ENCODE peak calls at places on chromosomes 6 and 20, in six cellular contexts. V is A549, Z is WTC11, A is H1, E is HepG2, I is K562. P is an unnamed sample.

GRCh38 chr20:13021205-13021970 is 12.6 kb downstream of the SPTLC3 start:
- DNase-seq in V (no peak), Z (no peak), A (no peak), E (peak; percentile 82), I (no peak), P (no peak)

GRCh38 chr6:125899726-125900182 is 56.8 kb upstream of the HINT3 start:
- DNase-seq in V (peak; percentile 86), Z (no peak), A (no peak), E (peak; percentile 86), I (no peak), P (no peak)

GRCh38 chr6:137813308-137813707 is 53.8 kb upstream of the TNFAIP3 start:
- DNase-seq in V (no peak), Z (no peak), A (no peak), E (no peak), I (no peak), P (no peak)

GRCh38 chr20:5821627-5822215 is 71.5 kb downstream of the SHLD1 start:
- DNase-seq in V (no peak), Z (no peak), A (no peak), E (peak; percentile 93), I (no peak), P (no peak)

GRCh38 chr6:105982761-105983600 is 103.2 kb upstream of the PRDM1 start:
- DNase-seq in V (no peak), Z (no peak), A (no peak), E (no peak), I (no peak), P (no peak)

GRCh38 chr6:161813156-161813555 is 539.3 kb upstream of the AGPAT4 start:
- DNase-seq in V (no peak), Z (no peak), A (no peak), E (no peak), I (no peak), P (no peak)

GRCh38 chr6:38567436-38567835 is 72.3 kb downstream of the BTBD9 start:
- DNase-seq in V (peak; percentile 44), Z (no peak), A (no peak), E (no peak), I (no peak), P (peak; percentile 63)

GRCh38 chr6:132107896-132108295 is 156.7 kb upstream of the CCN2 start:
- DNase-seq in V (no peak), Z (no peak), A (no peak), E (no peak), I (no peak), P (no peak)

GRCh38 chr6:157461000-157461915 is 80.3 kb downstream of the ZDHHC14 start:
- DNase-seq in V (no peak), Z (peak; percentile 46), A (no peak), E (peak; percentile 67), I (peak; percentile 84), P (peak; percentile 84)

GRCh38 chr6:3594196-3594595 is 137.3 kb upstream of the SLC22A23 start:
- DNase-seq in V (no peak), Z (no peak), A (no peak), E (no peak), I (no peak), P (no peak)

GRCh38 chr6:113854531-113855499 is 2.3 kb upstream of the MARCKS start:
- DNase-seq in V (peak; percentile 78), Z (peak; percentile 87), A (no peak), E (peak; percentile 44), I (peak; percentile 38), P (peak; percentile 90)

GRCh38 chr6:11271228-11271627 is 38.8 kb upstream of the NEDD9 start:
- DNase-seq in V (no peak), Z (no peak), A (no peak), E (no peak), I (no peak), P (no peak)

GRCh38 chr6:26592649-26593048 is 4.1 kb upstream of the ABT1 start:
- DNase-seq in V (peak; percentile 24), Z (no peak), A (no peak), E (peak; percentile 30), I (no peak), P (no peak)

GRCh38 chr20:10519361-10520048 is 84.4 kb downstream of the SLX4IP start:
- DNase-seq in V (no peak), Z (no peak), A (no peak), E (no peak), I (no peak), P (no peak)

GRCh38 chr6:158849899-158850806 is 31.0 kb upstream of the EZR start:
- DNase-seq in V (peak; percentile 97), Z (no peak), A (no peak), E (peak; percentile 84), I (peak; percentile 60), P (peak; percentile 68)

GRCh38 chr6:154386848-154387717 is 30.5 kb upstream of the IPCEF1 start:
- DNase-seq in V (peak; percentile 64), Z (no peak), A (no peak), E (peak; percentile 87), I (no peak), P (peak; percentile 82)

GRCh38 chr20:48761023-48761785 is 66.6 kb downstream of the PREX1 start:
- DNase-seq in V (no peak), Z (no peak), A (no peak), E (no peak), I (no peak), P (no peak)

GRCh38 chr20:63270606-63271325 is 1.8 kb upstream of the ARFGAP1 start:
- DNase-seq in V (no peak), Z (no peak), A (no peak), E (no peak), I (no peak), P (no peak)

DNA sequence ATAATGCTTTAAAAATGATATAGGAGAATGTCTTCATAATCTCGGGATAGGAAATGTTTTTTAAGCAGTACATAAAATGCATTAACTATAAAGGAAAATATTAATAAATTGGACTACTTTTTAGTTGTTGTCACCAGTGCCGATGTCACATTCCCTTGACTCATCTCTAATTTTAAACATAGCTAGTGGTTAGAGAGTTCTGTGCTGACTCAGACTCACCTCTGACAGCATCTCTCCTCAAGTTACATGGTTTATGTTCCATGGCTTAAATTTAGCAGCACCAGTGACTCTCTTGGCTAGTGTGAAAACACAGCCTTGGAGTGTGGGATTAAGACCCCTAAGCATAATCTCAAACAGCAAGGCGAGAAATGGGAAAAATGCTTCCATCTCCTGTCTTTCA is 311.8 kb upstream of the MMS22L start:
- DNase-seq in V (no peak), Z (no peak), A (no peak), E (no peak), I (no peak), P (no peak)
- TF ChIP-seq JUN in V (no peak), Z (no peak), A (no peak), E (no peak), I (no peak), P (no peak)

GRCh38 chr6:148704539-148704938 is 42.3 kb upstream of the UST start:
- DNase-seq in V (no peak), Z (no peak), A (no peak), E (no peak), I (no peak), P (no peak)

GRCh38 chr6:148713033-148713738 is 33.6 kb upstream of the UST start:
- DNase-seq in V (no peak), Z (no peak), A (no peak), E (no peak), I (no peak), P (no peak)

GRCh38 chr6:148713896-148714295 is 32.9 kb upstream of the UST start:
- DNase-seq in V (no peak), Z (no peak), A (no peak), E (no peak), I (no peak), P (no peak)

GRCh38 chr6:148711833-148712653 is 34.8 kb upstream of the UST start:
- DNase-seq in V (no peak), Z (no peak), A (no peak), E (no peak), I (no peak), P (no peak)

DNA sequence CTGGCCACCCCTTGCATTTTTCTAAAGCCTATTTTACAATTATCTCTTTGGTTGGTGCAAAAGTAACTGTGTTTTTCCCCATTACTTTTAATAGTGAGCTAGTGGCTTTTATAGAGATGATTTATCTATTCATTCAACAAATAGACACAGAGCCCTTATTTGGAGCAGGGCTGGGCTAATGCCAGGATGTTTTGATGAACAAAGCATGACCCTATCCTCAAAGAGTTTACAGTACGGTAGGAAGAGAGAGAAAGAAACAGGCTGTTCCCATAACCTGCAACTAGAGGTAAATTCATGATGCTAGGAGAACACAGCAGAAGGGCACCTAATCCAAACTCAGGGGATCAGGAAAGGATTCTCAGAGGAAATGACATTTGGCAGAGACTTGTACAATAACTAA is 37.3 kb upstream of the UST start:
- DNase-seq in V (no peak), Z (no peak), A (no peak), E (no peak), I (no peak), P (no peak)
- TF ChIP-seq JUN in V (no peak), Z (no peak), A (no peak), E (no peak), I (no peak), P (no peak)

GRCh38 chr6:169923468-169924464 is 172.3 kb downstream of the ERMARD start:
- DNase-seq in V (no peak), Z (no peak), A (no peak), E (no peak), I (no peak), P (no peak)

GRCh38 chr6:169920359-169921020 is 169.1 kb downstream of the ERMARD start:
- DNase-seq in V (no peak), Z (no peak), A (no peak), E (no peak), I (no peak), P (no peak)

GRCh38 chr6:169921227-169921626 is 169.8 kb downstream of the ERMARD start:
- DNase-seq in V (no peak), Z (no peak), A (no peak), E (no peak), I (peak; percentile 38), P (no peak)

GRCh38 chr6:169918954-169919549 is 167.6 kb downstream of the ERMARD start:
- DNase-seq in V (no peak), Z (no peak), A (no peak), E (no peak), I (no peak), P (no peak)

DNA sequence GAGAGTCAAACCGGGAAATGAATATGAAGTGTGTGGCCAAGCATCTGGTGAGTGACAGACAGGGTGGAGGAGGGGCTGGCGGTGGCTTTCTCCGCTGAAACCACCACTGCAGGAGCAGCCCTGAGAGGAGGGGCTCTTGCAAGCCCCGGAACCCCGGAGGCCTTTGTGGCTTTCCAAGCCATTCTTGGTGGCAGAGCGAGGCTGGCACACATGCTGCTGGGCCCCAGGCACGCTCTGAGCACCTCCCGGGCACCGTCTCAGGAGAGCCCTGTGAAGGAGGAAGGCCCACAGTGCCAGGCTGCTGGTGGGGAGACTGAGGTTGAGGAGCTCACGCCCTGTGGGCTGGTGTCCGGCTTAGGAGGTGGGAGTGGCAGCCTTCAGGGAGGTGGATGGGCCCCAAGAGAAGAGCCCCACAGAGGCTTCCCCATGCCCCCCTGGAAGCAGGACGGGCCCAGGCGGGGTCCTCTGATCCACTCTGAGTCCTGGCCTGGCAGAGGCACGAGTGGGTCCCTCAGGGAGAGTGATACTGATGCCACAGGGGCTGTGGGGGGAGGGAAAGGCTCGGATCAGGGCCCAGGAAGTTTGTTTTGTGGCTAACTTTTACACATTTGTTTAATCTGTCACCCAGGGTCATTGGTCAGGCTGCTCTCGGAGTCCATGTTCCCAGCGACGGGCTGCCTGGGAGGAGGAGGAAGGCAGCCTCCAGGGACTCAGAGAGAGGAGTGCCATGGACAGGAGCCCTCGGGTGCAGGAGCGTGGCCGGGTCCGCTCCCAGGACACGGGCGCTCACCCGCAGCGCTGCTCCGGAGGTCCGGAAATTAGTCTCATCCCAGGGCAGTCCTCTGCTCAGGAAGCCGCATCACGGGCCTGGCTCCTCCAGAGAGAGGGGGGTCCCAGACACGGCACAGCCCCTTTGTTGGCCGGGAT is 170.7 kb downstream of the ERMARD start:
- DNase-seq in V (no peak), Z (no peak), A (no peak), E (peak; percentile 35), I (no peak), P (no peak)
- TF ChIP-seq JUN in V (no peak), Z (no peak), A (no peak), E (no peak), I (no peak), P (no peak)

GRCh38 chr20:1535420-1536175 is 21.9 kb downstream of the SIRPD start:
- DNase-seq in V (no peak), Z (no peak), A (no peak), E (no peak), I (no peak), P (no peak)
- TF ChIP-seq JUN in V (no peak), Z (no peak), A (no peak), E (no peak), I (no peak), P (no peak)